ENCODE peak calls at places on chromosomes 5 and 9, in eight cellular contexts. C, H, T, L, Y, D, M and P are unnamed samples. For H3K9me3, the result is how much of the 10 kb centered on the place peaks cover.

GRCh38 chr5:150469718-150470470 is 20.4 kb upstream of the RPS14 start:
- DNase-seq in C (no peak), H (no peak), T (no peak), L (no peak), Y (no peak), D (no peak), M (no peak), P (no peak)

GRCh38 chr5:71632168-71632567 is 45.0 kb downstream of the MCCC2 start:
- DNase-seq in C (no peak), H (no peak), T (no peak), L (no peak), Y (no peak), D (no peak), M (no peak), P (no peak)

GRCh38 chr5:149902177-149902576 is 42.4 kb downstream of the PDE6A start:
- DNase-seq in C (no peak), H (no peak), T (no peak), L (no peak), Y (no peak), D (no peak), M (no peak), P (no peak)

GRCh38 chr9:86287013-86287412 is 4.7 kb upstream of the ISCA1 start:
- DNase-seq in C (no peak), H (peak), T (no peak), L (no peak), Y (no peak), D (no peak), M (peak), P (no peak)

GRCh38 chr9:108512426-108513173 is 343.2 kb downstream of the ACTL7B start:
- DNase-seq in C (no peak), H (no peak), T (no peak), L (no peak), Y (no peak), D (no peak), M (no peak), P (no peak)

GRCh38 chr5:100823812-100824211 is 79.3 kb downstream of the ST8SIA4 start:
- DNase-seq in C (no peak), H (no peak), T (no peak), L (no peak), Y (no peak), D (no peak), M (no peak), P (no peak)

GRCh38 chr9:89755835-89756234 is 151.0 kb downstream of the GADD45G start:
- DNase-seq in C (no peak), H (no peak), T (no peak), L (peak), Y (no peak), D (no peak), M (no peak), P (peak)

GRCh38 chr5:126129431-126129830 is 293.8 kb upstream of the GRAMD2B start:
- DNase-seq in C (no peak), H (no peak), T (no peak), L (no peak), Y (no peak), D (no peak), M (no peak), P (no peak)

GRCh38 chr9:4308482-4308881 is 8.6 kb upstream of the GLIS3 start:
- DNase-seq in C (no peak), H (no peak), T (no peak), L (no peak), Y (no peak), D (no peak), M (no peak), P (no peak)

GRCh38 chr9:69465473-69465872 is 140.5 kb downstream of the ENTREP1 start:
- DNase-seq in C (peak), H (no peak), T (no peak), L (no peak), Y (peak), D (no peak), M (peak), P (peak)

GRCh38 chr9:115649991-115650472 is 503.6 kb upstream of the PAPPA start:
- DNase-seq in C (peak), H (peak), T (peak), L (peak), Y (peak), D (peak), M (peak), P (peak)

GRCh38 chr5:56987171-56987570 is 35.2 kb upstream of the MIER3 start:
- DNase-seq in C (no peak), H (no peak), T (no peak), L (no peak), Y (no peak), D (no peak), M (no peak), P (no peak)

GRCh38 chr9:105661011-105661410 is 1.2 kb upstream of the TAL2 start:
- DNase-seq in C (no peak), H (no peak), T (no peak), L (no peak), Y (no peak), D (no peak), M (no peak), P (no peak)

GRCh38 chr9:105658351-105658750 is 3.9 kb upstream of the TAL2 start:
- DNase-seq in C (no peak), H (no peak), T (no peak), L (no peak), Y (no peak), D (no peak), M (no peak), P (no peak)

GRCh38 chr9:105651806-105652205 is 10.5 kb upstream of the TAL2 start:
- DNase-seq in C (no peak), H (no peak), T (no peak), L (no peak), Y (no peak), D (no peak), M (no peak), P (no peak)

DNA sequence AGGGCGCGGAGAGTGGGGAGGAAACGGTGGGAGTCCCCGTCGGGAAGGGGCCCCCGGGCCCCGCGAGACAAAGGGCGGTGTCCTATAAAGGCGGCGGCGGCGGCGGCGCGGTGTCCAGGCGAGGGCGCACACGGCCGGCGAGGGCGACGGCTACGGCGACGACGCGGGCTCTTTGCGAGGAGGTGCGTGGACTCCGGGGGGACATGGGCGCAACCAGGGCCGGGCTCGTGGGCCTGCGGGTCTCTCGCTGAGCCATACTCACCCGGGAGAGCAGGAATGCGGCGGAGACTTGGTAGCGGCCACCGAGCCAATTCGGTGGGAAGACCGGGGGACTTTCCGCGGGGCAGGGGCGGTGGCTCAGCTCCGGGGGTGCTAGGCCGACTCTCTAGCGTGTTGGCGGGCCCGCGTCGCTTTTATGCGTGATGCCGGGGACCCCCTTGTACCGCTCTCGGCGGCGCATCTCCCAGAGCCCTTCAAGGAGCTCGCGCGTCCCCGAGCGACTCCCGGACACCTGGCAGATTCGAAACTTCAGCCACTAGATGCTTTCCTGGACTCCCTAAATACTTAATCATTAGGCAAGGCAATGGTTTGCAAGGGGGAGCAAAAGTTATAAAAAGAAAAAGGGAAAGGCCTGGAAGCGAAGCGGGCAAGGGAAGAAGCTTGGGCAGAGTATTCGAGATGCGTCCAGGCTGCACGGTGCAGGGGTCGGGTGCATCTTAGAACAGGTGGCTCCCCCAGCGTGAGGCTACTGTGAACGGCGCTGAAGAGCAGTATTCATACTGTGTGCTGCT is 5.9 kb upstream of the TAL2 start:
- DNase-seq in C (no peak), H (no peak), T (peak), L (peak), Y (no peak), D (peak), M (peak), P (peak)
- TF ChIP-seq POLR2A in C (no peak), H (no peak), T (no peak), L (no peak), Y (no peak), D (no peak), M (no peak), P (no peak)

GRCh38 chr5:139549162-139549894 is 11.8 kb upstream of the UBE2D2 start:
- DNase-seq in C (no peak), H (no peak), T (no peak), L (no peak), Y (no peak), D (no peak), M (no peak), P (no peak)

GRCh38 chr5:139543423-139543991 is 17.6 kb upstream of the UBE2D2 start:
- DNase-seq in C (peak), H (no peak), T (peak), L (peak), Y (peak), D (peak), M (peak), P (peak)
- TF ChIP-seq CTCF in C (peak), H (no peak), T (no peak), L (no peak), Y (no peak), D (peak), M (no peak), P (no peak)

GRCh38 chr9:137956688-137957385 is 79.3 kb downstream of the CACNA1B start:
- DNase-seq in C (no peak), H (no peak), T (no peak), L (no peak), Y (no peak), D (no peak), M (no peak), P (no peak)
- H3K9me3 ChIP-seq in C (under half), H (under half), T (under half), L (under half), Y (under half), D (under half), M (under half), P (under half)

GRCh38 chr9:90830977-90831376 is 29.4 kb downstream of the SYK start:
- DNase-seq in C (no peak), H (no peak), T (no peak), L (no peak), Y (no peak), D (no peak), M (no peak), P (no peak)

GRCh38 chr9:90826326-90827020 is 24.9 kb downstream of the SYK start:
- DNase-seq in C (no peak), H (no peak), T (no peak), L (no peak), Y (no peak), D (no peak), M (no peak), P (no peak)

GRCh38 chr9:90830051-90830450 is 28.4 kb downstream of the SYK start:
- DNase-seq in C (no peak), H (no peak), T (no peak), L (no peak), Y (no peak), D (no peak), M (no peak), P (no peak)

GRCh38 chr9:90825586-90825985 is 24.0 kb downstream of the SYK start:
- DNase-seq in C (no peak), H (no peak), T (no peak), L (no peak), Y (no peak), D (no peak), M (no peak), P (no peak)

DNA sequence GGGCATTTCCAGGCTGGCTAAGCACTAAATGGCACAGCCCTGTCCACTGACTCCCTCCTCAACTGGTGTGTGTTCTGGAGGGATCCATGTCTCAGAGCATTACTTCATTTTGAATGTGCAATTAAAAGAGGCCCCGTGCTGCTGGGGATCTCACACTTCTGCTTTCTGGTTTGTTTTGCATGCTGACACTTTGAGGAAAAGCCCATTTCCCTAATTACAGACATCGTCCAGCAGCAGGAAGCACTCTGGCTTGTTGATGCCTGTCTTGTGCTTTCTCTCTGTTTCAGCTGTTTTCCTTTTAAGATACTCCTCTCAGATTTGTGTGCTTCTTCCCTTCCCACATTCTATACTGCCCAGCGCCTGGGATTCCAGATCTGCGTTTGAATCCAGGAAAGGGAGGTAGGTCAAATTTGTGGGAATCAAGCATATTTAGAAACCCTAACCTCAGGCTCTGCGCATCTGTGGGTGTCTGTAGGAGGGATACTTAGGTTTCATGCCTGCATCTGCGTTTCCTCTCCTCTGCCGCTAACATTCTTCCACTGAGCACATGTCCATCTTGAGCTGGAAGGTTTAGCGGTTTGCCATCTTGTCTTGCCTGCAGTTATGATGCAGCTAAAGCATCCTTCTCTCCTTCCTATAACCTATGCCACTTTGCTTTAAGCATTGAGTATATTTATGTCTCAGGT is 25.7 kb downstream of the SYK start:
- DNase-seq in C (no peak), H (no peak), T (no peak), L (no peak), Y (no peak), D (peak), M (no peak), P (peak)
- TF ChIP-seq POLR2A in C (no peak), H (no peak), T (no peak), L (no peak), Y (no peak), D (no peak), M (no peak), P (no peak)

DNA sequence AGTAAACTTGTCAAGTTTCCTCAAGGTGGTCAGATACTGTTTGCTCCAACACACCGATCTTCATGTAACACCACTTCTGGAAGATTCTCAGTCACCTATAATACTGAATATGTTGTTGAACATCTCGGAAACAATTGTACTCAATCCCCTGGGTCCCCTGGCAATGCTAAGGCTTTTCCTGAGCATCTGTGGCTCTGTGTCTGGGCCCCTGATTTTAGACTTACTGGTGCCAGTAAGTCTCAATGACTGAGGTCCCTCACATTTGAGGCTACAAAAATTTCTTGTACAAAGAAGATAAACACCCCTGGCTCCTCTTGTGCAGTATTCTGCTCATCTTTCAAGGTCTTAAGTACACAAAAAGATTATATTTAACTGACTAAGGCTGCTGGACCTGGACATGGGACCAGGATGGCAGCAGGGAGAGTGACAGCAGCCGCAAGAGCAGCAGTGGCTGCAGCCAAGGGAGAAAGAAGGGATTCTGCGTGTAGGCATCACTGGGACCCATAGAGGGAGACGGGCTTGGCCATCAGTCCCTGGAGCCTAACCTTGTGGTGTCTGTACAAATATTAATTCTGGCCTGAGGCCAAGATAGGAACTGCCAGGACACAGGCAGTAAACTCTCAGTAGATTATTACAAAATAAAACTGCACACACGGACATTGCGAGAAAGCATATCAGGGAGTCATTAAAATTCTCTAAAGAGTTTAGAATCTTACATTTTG is 49.0 kb upstream of the TNPO1 start:
- DNase-seq in C (no peak), H (peak), T (peak), L (no peak), Y (no peak), D (no peak), M (no peak), P (no peak)
- TF ChIP-seq CTCF in C (no peak), H (peak), T (no peak), L (no peak), Y (no peak), D (no peak), M (no peak), P (no peak)

GRCh38 chr9:103992938-103993595 is 101.0 kb upstream of the SMC2 start:
- DNase-seq in C (no peak), H (no peak), T (no peak), L (no peak), Y (no peak), D (no peak), M (no peak), P (no peak)
- H3K9me3 ChIP-seq in C (under half), H (under half), T (under half), L (under half), Y (under half), D (under half), M (under half), P (under half)

GRCh38 chr5:80192507-80193241 is 63.2 kb downstream of the SERINC5 start:
- DNase-seq in C (no peak), H (peak), T (no peak), L (no peak), Y (peak), D (no peak), M (peak), P (no peak)
- TF ChIP-seq POLR2A in C (no peak), H (no peak), T (no peak), L (no peak), Y (no peak), D (no peak), M (no peak), P (no peak)